ENCODE peak calls at places on chromosomes 6 and 20, in five cellular contexts. One of them, this sample, is unnamed.

GRCh38 chr20:53735536-53736050 is 142.0 kb upstream of the ZNF217 start:
- DNase-seq in MM.1S: peak
- DNase-seq in H1: no peak
- DNase-seq in PC-9: peak
- DNase-seq in mammary epithelial cell: peak
- DNase-seq in this sample: no peak

GRCh38 chr20:10565191-10565921 is 108.4 kb downstream of the JAG1 start:
- DNase-seq in PC-9: no peak
- DNase-seq in mammary epithelial cell: peak
- DNase-seq in MM.1S: no peak
- DNase-seq in H1: no peak
- DNase-seq in this sample: no peak

GRCh38 chr6:170222498-170223471 is 68.1 kb downstream of the DLL1 start:
- DNase-seq in H1: peak
- DNase-seq in mammary epithelial cell: peak
- DNase-seq in MM.1S: no peak
- DNase-seq in PC-9: no peak
- DNase-seq in this sample: no peak

GRCh38 chr6:166778776-166779175 is 151.7 kb upstream of the RPS6KA2 start:
- DNase-seq in PC-9: no peak
- DNase-seq in mammary epithelial cell: no peak
- DNase-seq in MM.1S: no peak
- DNase-seq in H1: no peak
- DNase-seq in this sample: no peak

GRCh38 chr6:43460032-43460431 is 4.7 kb upstream of the DLK2 start:
- DNase-seq in mammary epithelial cell: no peak
- DNase-seq in PC-9: no peak
- DNase-seq in MM.1S: no peak
- DNase-seq in H1: no peak
- DNase-seq in this sample: no peak

GRCh38 chr6:150008588-150008987 is 16.7 kb downstream of the RAET1L start:
- DNase-seq in mammary epithelial cell: no peak
- DNase-seq in MM.1S: no peak
- DNase-seq in H1: no peak
- DNase-seq in PC-9: peak
- DNase-seq in this sample: no peak

GRCh38 chr20:14879020-14879697 is 541.7 kb upstream of the FLRT3 start:
- DNase-seq in PC-9: no peak
- DNase-seq in mammary epithelial cell: peak
- DNase-seq in H1: no peak
- DNase-seq in MM.1S: peak
- DNase-seq in this sample: no peak

GRCh38 chr6:132322398-132322797 is 78.9 kb downstream of the MOXD1 start:
- DNase-seq in MM.1S: no peak
- DNase-seq in H1: no peak
- DNase-seq in PC-9: no peak
- DNase-seq in mammary epithelial cell: no peak
- DNase-seq in this sample: no peak

GRCh38 chr6:45626087-45626891 is 248.6 kb upstream of the SUPT3H start:
- DNase-seq in mammary epithelial cell: peak
- DNase-seq in PC-9: peak
- DNase-seq in MM.1S: no peak
- DNase-seq in H1: no peak
- DNase-seq in this sample: no peak

GRCh38 chr6:161631676-161632194 is 357.9 kb upstream of the AGPAT4 start:
- DNase-seq in mammary epithelial cell: no peak
- DNase-seq in H1: no peak
- DNase-seq in MM.1S: no peak
- DNase-seq in PC-9: no peak
- DNase-seq in this sample: no peak

GRCh38 chr6:136511397-136511796 is 38.8 kb downstream of the MAP7 start:
- DNase-seq in mammary epithelial cell: peak
- DNase-seq in PC-9: peak
- DNase-seq in MM.1S: no peak
- DNase-seq in H1: peak
- DNase-seq in this sample: no peak

GRCh38 chr6:33854572-33855030 is 50.8 kb upstream of the MLN start:
- DNase-seq in H1: no peak
- DNase-seq in PC-9: no peak
- DNase-seq in mammary epithelial cell: no peak
- DNase-seq in MM.1S: no peak
- DNase-seq in this sample: no peak

GRCh38 chr6:13924949-13925881 is at the start of gene RNF182:
- DNase-seq in MM.1S: no peak
- DNase-seq in mammary epithelial cell: no peak
- DNase-seq in H1: no peak
- DNase-seq in PC-9: peak
- DNase-seq in this sample: no peak
- H3K4me3 ChIP-seq in MM.1S: peak
- H3K4me3 ChIP-seq in mammary epithelial cell: peak
- H3K4me3 ChIP-seq in H1: peak
- H3K4me3 ChIP-seq in PC-9: peak
- H3K4me3 ChIP-seq in this sample: no peak

DNA sequence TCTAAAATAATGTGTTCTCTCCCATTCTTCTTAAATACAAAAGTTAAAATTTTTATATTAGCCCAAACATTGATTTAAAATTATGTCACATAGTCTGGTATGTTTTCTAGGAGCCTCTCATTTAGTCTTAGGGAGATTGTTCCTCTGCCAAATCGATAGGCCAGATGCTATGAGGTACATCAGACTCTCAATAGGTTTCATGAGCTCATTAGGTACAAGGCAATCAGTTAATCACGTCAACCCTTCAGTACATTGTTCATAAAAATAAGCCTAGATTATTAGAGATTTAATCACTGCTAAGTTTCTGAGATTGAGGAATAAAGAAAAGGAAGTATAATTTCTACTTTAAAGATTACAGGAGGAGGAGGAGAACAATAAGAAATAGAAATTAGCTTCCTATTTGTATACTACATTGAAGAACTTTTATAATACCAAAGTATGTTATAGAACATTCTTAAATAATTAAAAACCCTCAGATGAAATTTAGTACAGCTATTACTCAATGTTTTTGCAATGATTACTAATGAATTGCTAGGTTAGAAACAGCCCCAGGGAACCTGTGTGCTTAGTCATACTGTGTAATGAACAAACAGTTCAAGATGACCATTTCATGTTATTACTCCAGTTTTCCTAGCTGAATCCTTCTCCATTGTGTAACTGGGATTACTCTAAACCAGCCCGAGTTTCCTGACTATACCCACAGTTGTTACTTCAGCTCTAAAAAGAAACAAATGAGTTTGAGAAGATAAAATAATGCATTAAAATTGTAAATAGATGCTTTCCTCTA is 117.0 kb downstream of the BMP5 start:
- DNase-seq in H1: no peak
- DNase-seq in PC-9: peak
- DNase-seq in mammary epithelial cell: peak
- DNase-seq in MM.1S: no peak
- DNase-seq in this sample: no peak
- TF ChIP-seq EZH2 in H1: no peak
- TF ChIP-seq EZH2 in PC-9: no peak
- TF ChIP-seq EZH2 in mammary epithelial cell: no peak
- TF ChIP-seq EZH2 in MM.1S: no peak
- TF ChIP-seq EZH2 in this sample: no peak

GRCh38 chr6:26221186-26221585 is 134.0 kb downstream of the HFE start:
- DNase-seq in mammary epithelial cell: no peak
- DNase-seq in MM.1S: no peak
- DNase-seq in H1: no peak
- DNase-seq in PC-9: no peak
- DNase-seq in this sample: no peak

GRCh38 chr6:26217714-26218075 is 130.5 kb downstream of the HFE start:
- DNase-seq in PC-9: no peak
- DNase-seq in MM.1S: peak
- DNase-seq in H1: no peak
- DNase-seq in mammary epithelial cell: peak
- DNase-seq in this sample: peak

GRCh38 chr6:26220353-26220970 is 133.2 kb downstream of the HFE start:
- DNase-seq in H1: no peak
- DNase-seq in PC-9: no peak
- DNase-seq in mammary epithelial cell: no peak
- DNase-seq in MM.1S: no peak
- DNase-seq in this sample: no peak

GRCh38 chr6:26216886-26217713 is 129.9 kb downstream of the HFE start:
- DNase-seq in H1: peak
- DNase-seq in PC-9: peak
- DNase-seq in MM.1S: peak
- DNase-seq in mammary epithelial cell: no peak
- DNase-seq in this sample: peak

GRCh38 chr6:26218824-26219223 is 131.6 kb downstream of the HFE start:
- DNase-seq in PC-9: no peak
- DNase-seq in mammary epithelial cell: no peak
- DNase-seq in H1: no peak
- DNase-seq in MM.1S: no peak
- DNase-seq in this sample: no peak
- H3K4me3 ChIP-seq in PC-9: no peak
- H3K4me3 ChIP-seq in mammary epithelial cell: no peak
- H3K4me3 ChIP-seq in H1: no peak
- H3K4me3 ChIP-seq in MM.1S: no peak
- H3K4me3 ChIP-seq in this sample: no peak

DNA sequence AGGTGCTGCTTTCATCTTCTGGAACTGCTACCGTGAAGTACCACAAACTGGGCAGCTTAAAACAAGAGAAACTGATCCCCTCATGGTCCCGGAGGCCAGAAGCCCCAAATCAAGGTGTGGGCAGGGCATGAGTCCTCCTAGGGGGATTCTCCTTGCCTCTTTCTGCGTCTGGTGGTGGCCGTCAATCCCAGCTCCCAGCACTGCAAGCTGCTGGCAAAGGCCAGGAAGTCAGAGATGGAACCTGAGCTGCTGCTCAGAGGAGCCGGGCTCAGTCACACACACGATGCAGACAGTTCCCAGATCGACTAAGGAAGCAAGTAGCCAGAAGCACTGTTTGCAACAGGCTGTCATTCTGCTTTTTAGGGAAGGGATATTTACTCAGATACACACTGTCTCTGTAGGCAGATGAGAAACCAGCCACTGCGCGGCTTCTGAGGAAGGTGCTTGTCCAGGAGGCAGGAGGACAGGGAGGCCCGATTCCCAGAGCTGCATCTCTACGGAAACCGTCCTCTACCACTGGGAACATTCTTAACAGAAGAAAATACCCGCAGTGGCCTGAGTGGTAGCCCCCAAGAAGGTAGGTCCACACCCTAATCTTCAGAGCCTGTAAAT is 15.5 kb downstream of the BHLHE23 start:
- DNase-seq in PC-9: no peak
- DNase-seq in mammary epithelial cell: no peak
- DNase-seq in MM.1S: no peak
- DNase-seq in H1: no peak
- DNase-seq in this sample: no peak
- TF ChIP-seq EZH2 in PC-9: no peak
- TF ChIP-seq EZH2 in mammary epithelial cell: no peak
- TF ChIP-seq EZH2 in MM.1S: no peak
- TF ChIP-seq EZH2 in H1: no peak
- TF ChIP-seq EZH2 in this sample: no peak

GRCh38 chr6:680204-680603 is 12.7 kb downstream of the EXOC2 start:
- DNase-seq in mammary epithelial cell: no peak
- DNase-seq in PC-9: no peak
- DNase-seq in H1: no peak
- DNase-seq in MM.1S: no peak
- DNase-seq in this sample: no peak
- H3K4me3 ChIP-seq in mammary epithelial cell: no peak
- H3K4me3 ChIP-seq in PC-9: no peak
- H3K4me3 ChIP-seq in H1: no peak
- H3K4me3 ChIP-seq in MM.1S: no peak
- H3K4me3 ChIP-seq in this sample: no peak

GRCh38 chr6:4017058-4017457 is 61.9 kb downstream of the FAM217A start:
- DNase-seq in MM.1S: no peak
- DNase-seq in mammary epithelial cell: no peak
- DNase-seq in PC-9: no peak
- DNase-seq in H1: no peak
- DNase-seq in this sample: no peak

GRCh38 chr6:4021133-4021861 is 57.6 kb downstream of the FAM217A start:
- DNase-seq in PC-9: peak
- DNase-seq in mammary epithelial cell: peak
- DNase-seq in MM.1S: peak
- DNase-seq in H1: peak
- DNase-seq in this sample: peak

GRCh38 chr6:4020822-4021132 is 58.2 kb downstream of the FAM217A start:
- DNase-seq in MM.1S: no peak
- DNase-seq in PC-9: no peak
- DNase-seq in mammary epithelial cell: no peak
- DNase-seq in H1: no peak
- DNase-seq in this sample: no peak

GRCh38 chr6:4018194-4019111 is 60.5 kb downstream of the FAM217A start:
- DNase-seq in mammary epithelial cell: peak
- DNase-seq in H1: peak
- DNase-seq in MM.1S: peak
- DNase-seq in PC-9: peak
- DNase-seq in this sample: peak

DNA sequence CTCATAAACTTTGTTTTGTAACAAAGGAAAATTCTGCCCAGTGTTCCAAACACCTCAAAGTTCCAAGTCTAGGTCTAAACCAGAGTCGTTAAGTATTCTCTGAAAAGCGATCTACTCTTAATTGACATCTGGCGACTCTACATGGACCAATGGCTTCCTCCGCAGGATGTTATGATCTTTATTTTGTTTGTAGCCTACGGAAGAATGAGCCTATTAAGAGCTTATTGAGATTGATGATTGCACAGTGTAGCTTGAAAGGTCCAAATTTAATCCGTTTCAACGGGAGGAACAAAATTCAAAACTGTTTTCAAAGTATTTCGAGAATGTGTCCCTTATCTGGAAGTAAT is 61.1 kb downstream of the FAM217A start:
- DNase-seq in mammary epithelial cell: no peak
- DNase-seq in MM.1S: peak
- DNase-seq in PC-9: no peak
- DNase-seq in H1: no peak
- DNase-seq in this sample: no peak
- TF ChIP-seq EZH2 in mammary epithelial cell: no peak
- TF ChIP-seq EZH2 in MM.1S: no peak
- TF ChIP-seq EZH2 in PC-9: no peak
- TF ChIP-seq EZH2 in H1: no peak
- TF ChIP-seq EZH2 in this sample: no peak

GRCh38 chr6:32096394-32097258 is 12.5 kb downstream of the TNXB start:
- DNase-seq in H1: peak
- DNase-seq in MM.1S: no peak
- DNase-seq in mammary epithelial cell: no peak
- DNase-seq in PC-9: no peak
- DNase-seq in this sample: no peak
- H3K4me3 ChIP-seq in H1: no peak
- H3K4me3 ChIP-seq in MM.1S: no peak
- H3K4me3 ChIP-seq in mammary epithelial cell: no peak
- H3K4me3 ChIP-seq in PC-9: no peak
- H3K4me3 ChIP-seq in this sample: no peak